ENCODE peak calls at places on chromosomes 12 and 14, in four cellular contexts. One of them, this sample, is unnamed.

GRCh38 chr12:119807380-119807779 is 69.7 kb downstream of the CIT start:
- DNase-seq in naive thymus-derived CD4-positive, alpha-beta T cell: no peak
- DNase-seq in psoas muscle: no peak
- DNase-seq in HepG2: no peak
- DNase-seq in this sample: no peak

GRCh38 chr14:22780105-22780679 is 13.7 kb downstream of the OXA1L start:
- DNase-seq in naive thymus-derived CD4-positive, alpha-beta T cell: no peak
- DNase-seq in HepG2: peak; percentile 59
- DNase-seq in psoas muscle: no peak
- DNase-seq in this sample: peak; percentile 4

GRCh38 chr12:93778306-93778705 is 101.1 kb downstream of the CRADD start:
- DNase-seq in psoas muscle: peak; percentile 64
- DNase-seq in naive thymus-derived CD4-positive, alpha-beta T cell: no peak
- DNase-seq in HepG2: no peak
- DNase-seq in this sample: peak; percentile 75

GRCh38 chr12:60059180-60059579 is 463.4 kb downstream of the SLC16A7 start:
- DNase-seq in psoas muscle: no peak
- DNase-seq in HepG2: no peak
- DNase-seq in naive thymus-derived CD4-positive, alpha-beta T cell: no peak
- DNase-seq in this sample: no peak

GRCh38 chr12:1034726-1035457 is 43.9 kb downstream of the ERC1 start:
- DNase-seq in naive thymus-derived CD4-positive, alpha-beta T cell: no peak
- DNase-seq in HepG2: no peak
- DNase-seq in psoas muscle: no peak
- DNase-seq in this sample: no peak

GRCh38 chr14:95365401-95365800 is 45.7 kb upstream of the CLMN start:
- DNase-seq in HepG2: no peak
- DNase-seq in psoas muscle: no peak
- DNase-seq in naive thymus-derived CD4-positive, alpha-beta T cell: no peak
- DNase-seq in this sample: no peak

GRCh38 chr12:111413442-111414086 is 7.8 kb downstream of the SH2B3 start:
- DNase-seq in naive thymus-derived CD4-positive, alpha-beta T cell: no peak
- DNase-seq in HepG2: no peak
- DNase-seq in psoas muscle: no peak
- DNase-seq in this sample: peak; percentile 62

GRCh38 chr12:106906715-106907114 is 49.0 kb upstream of the TMEM263 start:
- DNase-seq in HepG2: no peak
- DNase-seq in psoas muscle: no peak
- DNase-seq in naive thymus-derived CD4-positive, alpha-beta T cell: no peak
- DNase-seq in this sample: no peak

GRCh38 chr12:175250-175649 is 38.7 kb downstream of the SLC6A12 start:
- DNase-seq in naive thymus-derived CD4-positive, alpha-beta T cell: no peak
- DNase-seq in psoas muscle: no peak
- DNase-seq in HepG2: no peak
- DNase-seq in this sample: no peak

GRCh38 chr12:5260591-5261086 is 171.3 kb upstream of the NTF3 start:
- DNase-seq in naive thymus-derived CD4-positive, alpha-beta T cell: no peak
- DNase-seq in HepG2: no peak
- DNase-seq in psoas muscle: no peak
- DNase-seq in this sample: no peak

GRCh38 chr12:22042981-22043669 is 2.9 kb upstream of the CMAS start:
- DNase-seq in psoas muscle: no peak
- DNase-seq in naive thymus-derived CD4-positive, alpha-beta T cell: no peak
- DNase-seq in HepG2: no peak
- DNase-seq in this sample: peak; percentile 20

GRCh38 chr12:27332407-27333310 is at the start of gene BMAL2:
- DNase-seq in naive thymus-derived CD4-positive, alpha-beta T cell: peak; percentile 21
- DNase-seq in HepG2: peak; percentile 20
- DNase-seq in psoas muscle: peak; percentile 52
- DNase-seq in this sample: peak; percentile 25

GRCh38 chr14:93040443-93040842 is 75.3 kb downstream of the ITPK1 start:
- DNase-seq in naive thymus-derived CD4-positive, alpha-beta T cell: no peak
- DNase-seq in psoas muscle: no peak
- DNase-seq in HepG2: no peak
- DNase-seq in this sample: no peak

GRCh38 chr14:67704484-67705089 is 2.9 kb downstream of the RDH12 start:
- DNase-seq in psoas muscle: no peak
- DNase-seq in naive thymus-derived CD4-positive, alpha-beta T cell: peak; percentile 48
- DNase-seq in HepG2: peak; percentile 54
- DNase-seq in this sample: peak; percentile 37

GRCh38 chr12:43131304-43131703 is 420.7 kb downstream of the ADAMTS20 start:
- DNase-seq in HepG2: no peak
- DNase-seq in naive thymus-derived CD4-positive, alpha-beta T cell: no peak
- DNase-seq in psoas muscle: no peak
- DNase-seq in this sample: no peak

GRCh38 chr12:57740656-57741412 is 2.3 kb upstream of the AGAP2 start:
- DNase-seq in HepG2: no peak
- DNase-seq in naive thymus-derived CD4-positive, alpha-beta T cell: peak; percentile 91
- DNase-seq in psoas muscle: no peak
- DNase-seq in this sample: no peak

GRCh38 chr12:23504641-23505399 is 444.6 kb downstream of the SOX5 start:
- DNase-seq in HepG2: no peak
- DNase-seq in naive thymus-derived CD4-positive, alpha-beta T cell: no peak
- DNase-seq in psoas muscle: no peak
- DNase-seq in this sample: no peak

GRCh38 chr12:76586764-76587395 is 27.3 kb upstream of the OSBPL8 start:
- DNase-seq in HepG2: peak; percentile 28
- DNase-seq in naive thymus-derived CD4-positive, alpha-beta T cell: peak; percentile 59
- DNase-seq in psoas muscle: no peak
- DNase-seq in this sample: peak; percentile 67

GRCh38 chr12:106790020-106790419 is 15.5 kb downstream of the RIC8B start:
- DNase-seq in HepG2: no peak
- DNase-seq in psoas muscle: no peak
- DNase-seq in naive thymus-derived CD4-positive, alpha-beta T cell: no peak
- DNase-seq in this sample: no peak

GRCh38 chr14:53151867-53152626 is 1.1 kb downstream of the DDHD1 start:
- DNase-seq in naive thymus-derived CD4-positive, alpha-beta T cell: peak; percentile 67
- DNase-seq in HepG2: peak; percentile 29
- DNase-seq in psoas muscle: peak; percentile 74
- DNase-seq in this sample: peak; percentile 27

GRCh38 chr12:6052940-6053329 is 71.5 kb downstream of the VWF start:
- DNase-seq in psoas muscle: no peak
- DNase-seq in naive thymus-derived CD4-positive, alpha-beta T cell: no peak
- DNase-seq in HepG2: no peak
- DNase-seq in this sample: peak; percentile 40

GRCh38 chr14:68140111-68140741 is 320.6 kb downstream of the RAD51B start:
- DNase-seq in HepG2: peak; percentile 64
- DNase-seq in psoas muscle: no peak
- DNase-seq in naive thymus-derived CD4-positive, alpha-beta T cell: no peak
- DNase-seq in this sample: peak; percentile 94

GRCh38 chr12:15603461-15604085 is 185.6 kb downstream of the EPS8 start:
- DNase-seq in psoas muscle: no peak
- DNase-seq in HepG2: peak; percentile 13
- DNase-seq in naive thymus-derived CD4-positive, alpha-beta T cell: no peak
- DNase-seq in this sample: no peak

GRCh38 chr12:98908866-98909265 is 263.8 kb downstream of the APAF1 start:
- DNase-seq in psoas muscle: no peak
- DNase-seq in HepG2: no peak
- DNase-seq in naive thymus-derived CD4-positive, alpha-beta T cell: no peak
- DNase-seq in this sample: no peak

GRCh38 chr12:57273516-57273915 is 22.5 kb upstream of the STAC3 start:
- DNase-seq in psoas muscle: no peak
- DNase-seq in HepG2: no peak
- DNase-seq in naive thymus-derived CD4-positive, alpha-beta T cell: no peak
- DNase-seq in this sample: no peak

GRCh38 chr12:128947199-128947598 is 93.9 kb downstream of the GLT1D1 start:
- DNase-seq in HepG2: no peak
- DNase-seq in psoas muscle: no peak
- DNase-seq in naive thymus-derived CD4-positive, alpha-beta T cell: no peak
- DNase-seq in this sample: no peak

GRCh38 chr14:63564318-63564717 is 21.1 kb upstream of the PPP2R5E start:
- DNase-seq in HepG2: no peak
- DNase-seq in naive thymus-derived CD4-positive, alpha-beta T cell: no peak
- DNase-seq in psoas muscle: no peak
- DNase-seq in this sample: no peak

GRCh38 chr14:61695695-61696527 is 598 bp downstream of the HIF1A start:
- DNase-seq in HepG2: peak; percentile 45
- DNase-seq in naive thymus-derived CD4-positive, alpha-beta T cell: peak; percentile 52
- DNase-seq in psoas muscle: peak; percentile 74
- DNase-seq in this sample: peak; percentile 57

GRCh38 chr12:53952871-53953734 is 1.6 kb upstream of the HOXC12 start:
- DNase-seq in psoas muscle: no peak
- DNase-seq in naive thymus-derived CD4-positive, alpha-beta T cell: no peak
- DNase-seq in HepG2: peak; percentile 23
- DNase-seq in this sample: no peak
- H3K27me3 ChIP-seq in psoas muscle: peaks cover 70% of the 10 kb centered on the region
- H3K27me3 ChIP-seq in naive thymus-derived CD4-positive, alpha-beta T cell: peaks cover 34% of the 10 kb centered on the region
- H3K27me3 ChIP-seq in HepG2: peaks cover 92% of the 10 kb centered on the region
- H3K27me3 ChIP-seq in this sample: peaks cover 97% of the 10 kb centered on the region

GRCh38 chr14:104448721-104449120 is 130.8 kb upstream of the C14orf180 start:
- DNase-seq in naive thymus-derived CD4-positive, alpha-beta T cell: no peak
- DNase-seq in psoas muscle: no peak
- DNase-seq in HepG2: no peak
- DNase-seq in this sample: no peak
- H3K27me3 ChIP-seq in naive thymus-derived CD4-positive, alpha-beta T cell: no peaks in the 10 kb centered on the region
- H3K27me3 ChIP-seq in psoas muscle: no peaks in the 10 kb centered on the region
- H3K27me3 ChIP-seq in HepG2: no peaks in the 10 kb centered on the region
- H3K27me3 ChIP-seq in this sample: no peaks in the 10 kb centered on the region

DNA sequence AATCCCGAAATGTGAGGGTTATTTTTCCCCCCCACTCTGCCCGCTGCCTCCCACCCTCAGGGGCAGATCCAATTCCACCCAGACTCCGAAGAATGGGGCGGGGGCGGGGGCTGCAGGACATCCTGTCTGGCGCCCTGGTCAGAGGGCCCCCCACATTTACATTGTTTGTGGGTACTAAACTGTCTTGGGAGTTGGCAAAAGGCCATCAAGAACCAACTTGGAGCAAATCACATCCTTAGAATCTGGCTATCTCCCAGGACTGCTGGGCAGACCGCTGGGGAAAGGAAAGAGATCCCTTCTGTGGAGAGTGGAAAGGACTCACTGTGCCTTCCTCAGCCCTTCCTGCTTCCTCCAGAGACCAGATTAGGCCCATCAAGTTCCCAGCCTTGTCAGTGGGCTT is 2.4 kb downstream of the EMP1 start:
- DNase-seq in HepG2: no peak
- DNase-seq in psoas muscle: no peak
- DNase-seq in naive thymus-derived CD4-positive, alpha-beta T cell: no peak
- DNase-seq in this sample: no peak
- H3K27me3 ChIP-seq in HepG2: peaks cover 52% of the 10 kb centered on the region
- H3K27me3 ChIP-seq in psoas muscle: peaks cover 2% of the 10 kb centered on the region
- H3K27me3 ChIP-seq in naive thymus-derived CD4-positive, alpha-beta T cell: no peaks in the 10 kb centered on the region
- H3K27me3 ChIP-seq in this sample: no peaks in the 10 kb centered on the region

GRCh38 chr12:117053597-117054201 is 45.5 kb downstream of the TESC start:
- DNase-seq in psoas muscle: no peak
- DNase-seq in naive thymus-derived CD4-positive, alpha-beta T cell: no peak
- DNase-seq in HepG2: no peak
- DNase-seq in this sample: no peak
- H3K27me3 ChIP-seq in psoas muscle: peaks cover 5% of the 10 kb centered on the region
- H3K27me3 ChIP-seq in naive thymus-derived CD4-positive, alpha-beta T cell: no peaks in the 10 kb centered on the region
- H3K27me3 ChIP-seq in HepG2: no peaks in the 10 kb centered on the region
- H3K27me3 ChIP-seq in this sample: peaks cover 15% of the 10 kb centered on the region

This sample was measured in brain microvascular endothelial cell.